ENCODE peak calls at places on chromosomes 3 and 15, in seven cellular contexts. Q is mesendoderm, Y is IMR-90, L is neuronal stem cell, V is trophoblast cell, H is H1, G is mesenchymal stem cell. K is an unnamed sample.

GRCh38 chr15:58043192-58043903 is 22.2 kb downstream of the ALDH1A2 start:
- DNase-seq in Q (peak; percentile 17), Y (peak; percentile 39), L (no peak), V (peak; percentile 53), H (no peak), G (peak; percentile 37), K (no peak)

GRCh38 chr3:111739241-111739952 is 119.7 kb upstream of the PHLDB2 start:
- DNase-seq in Q (no peak), Y (peak; percentile 88), L (no peak), V (no peak), H (no peak), G (peak; percentile 92), K (no peak)

GRCh38 chr15:53962646-53963561 is 15.3 kb upstream of the UNC13C start:
- DNase-seq in Q (peak; percentile 40), Y (no peak), L (peak; percentile 30), V (peak; percentile 25), H (no peak), G (no peak), K (peak; percentile 30)

GRCh38 chr15:90013503-90013937 is 12.4 kb downstream of the ZNF710 start:
- DNase-seq in Q (no peak), Y (no peak), L (no peak), V (no peak), H (no peak), G (no peak), K (no peak)

GRCh38 chr3:146542179-146542578 is 2.2 kb downstream of the PLSCR1 start:
- DNase-seq in Q (no peak), Y (peak; percentile 65), L (no peak), V (peak; percentile 10), H (no peak), G (peak; percentile 71), K (no peak)

GRCh38 chr15:68821898-68822380 is 1.2 kb upstream of the ANP32A start:
- DNase-seq in Q (no peak), Y (no peak), L (no peak), V (no peak), H (no peak), G (peak; percentile 22), K (no peak)

GRCh38 chr3:184756151-184756681 is 44.4 kb upstream of the MAGEF1 start:
- DNase-seq in Q (peak; percentile 71), Y (no peak), L (no peak), V (no peak), H (peak; percentile 43), G (no peak), K (peak; percentile 87)

GRCh38 chr15:43912991-43913927 is 86.5 kb downstream of the WDR76 start:
- DNase-seq in Q (peak; percentile 95), Y (peak; percentile 99), L (no peak), V (peak; percentile 30), H (peak; percentile 21), G (peak; percentile 97), K (no peak)

GRCh38 chr3:180934638-180935037 is 22.2 kb downstream of the FXR1 start:
- DNase-seq in Q (no peak), Y (peak; percentile 33), L (no peak), V (no peak), H (no peak), G (no peak), K (no peak)

GRCh38 chr15:52289629-52290081 is 5.9 kb downstream of the MYO5C start:
- DNase-seq in Q (peak; percentile 42), Y (no peak), L (no peak), V (no peak), H (no peak), G (no peak), K (no peak)

GRCh38 chr15:48966595-48967301 is 3.0 kb upstream of the SHC4 start:
- DNase-seq in Q (no peak), Y (peak; percentile 93), L (no peak), V (no peak), H (no peak), G (peak; percentile 59), K (no peak)

GRCh38 chr3:141578197-141578596 is 91.4 kb downstream of the RASA2 start:
- DNase-seq in Q (no peak), Y (peak; percentile 80), L (no peak), V (peak; percentile 1), H (no peak), G (peak; percentile 47), K (no peak)

GRCh38 chr15:59035157-59035556 is 47.7 kb downstream of the RNF111 start:
- DNase-seq in Q (no peak), Y (no peak), L (no peak), V (no peak), H (no peak), G (no peak), K (no peak)

GRCh38 chr3:134376786-134377431 is 2.7 kb upstream of the AMOTL2 start:
- DNase-seq in Q (no peak), Y (no peak), L (no peak), V (no peak), H (no peak), G (no peak), K (no peak)

GRCh38 chr3:72079369-72079872 is 294.5 kb upstream of the PROK2 start:
- DNase-seq in Q (no peak), Y (no peak), L (no peak), V (no peak), H (no peak), G (no peak), K (no peak)

GRCh38 chr3:184985586-184985985 is 167.3 kb downstream of the C3orf70 start:
- DNase-seq in Q (no peak), Y (no peak), L (no peak), V (no peak), H (no peak), G (no peak), K (no peak)

DNA sequence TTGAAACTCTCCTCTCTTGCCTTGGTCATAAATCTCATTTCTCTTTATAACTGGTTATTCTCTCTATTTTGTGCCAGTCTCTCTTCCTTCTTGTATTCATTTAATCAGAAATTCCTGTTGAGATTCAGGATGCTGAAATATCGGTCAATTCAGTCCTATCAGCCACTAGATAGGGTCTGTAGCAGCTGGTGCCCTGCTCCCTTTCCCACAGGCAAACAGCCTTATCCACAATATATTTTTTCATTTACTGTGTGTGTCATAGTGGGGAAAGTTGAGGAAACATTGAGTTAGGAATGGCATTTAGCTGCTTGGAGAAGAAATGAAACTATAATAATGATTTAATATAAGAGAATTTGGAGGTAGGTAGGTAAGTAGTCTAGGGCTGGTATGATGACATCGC is 146.3 kb downstream of the RBPMS2 start:
- DNase-seq in Q (no peak), Y (no peak), L (no peak), V (no peak), H (no peak), G (no peak), K (no peak)
- H2BK5ac ChIP-seq in Q (no peak overlapping the region), Y (peak overlapping the region; percentile 73), L (no peak overlapping the region), V (no peak overlapping the region), H (no peak overlapping the region), G (no peak overlapping the region), K (no peak overlapping the region)

DNA sequence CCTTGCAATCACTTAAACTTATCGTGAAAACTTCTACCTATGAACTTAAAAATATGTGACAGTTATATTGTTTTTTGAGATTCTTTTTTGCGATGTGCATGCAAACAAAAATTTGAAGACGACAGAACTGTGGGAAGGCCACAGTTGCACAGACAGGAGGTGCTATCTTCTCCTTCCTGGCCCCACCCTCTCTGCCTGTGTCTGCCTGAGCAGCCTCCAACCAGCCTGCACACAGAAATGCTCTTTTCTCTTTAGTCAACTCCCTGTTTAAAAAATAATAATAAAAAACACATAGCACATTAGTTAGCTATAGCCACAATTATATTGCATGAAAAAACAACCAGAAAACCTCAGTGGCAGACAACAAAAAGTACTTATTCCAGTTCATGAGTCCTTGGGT is 212.2 kb downstream of the ZNF621 start:
- DNase-seq in Q (no peak), Y (no peak), L (no peak), V (no peak), H (no peak), G (no peak), K (no peak)
- H3K23ac ChIP-seq in Q (no peak overlapping the region), Y (no peak overlapping the region), L (no peak overlapping the region), V (no peak overlapping the region), H (no peak overlapping the region), G (no peak overlapping the region), K (no peak overlapping the region)

GRCh38 chr3:107962015-107962414 is 128.8 kb downstream of the CD47 start:
- DNase-seq in Q (no peak), Y (no peak), L (no peak), V (no peak), H (no peak), G (no peak), K (no peak)

GRCh38 chr3:107963581-107963980 is 127.2 kb downstream of the CD47 start:
- DNase-seq in Q (no peak), Y (no peak), L (no peak), V (no peak), H (no peak), G (no peak), K (no peak)

GRCh38 chr3:107965141-107965540 is 125.7 kb downstream of the CD47 start:
- DNase-seq in Q (no peak), Y (no peak), L (no peak), V (peak; percentile 84), H (no peak), G (no peak), K (no peak)

GRCh38 chr3:107959767-107960166 is 131.1 kb downstream of the CD47 start:
- DNase-seq in Q (peak; percentile 25), Y (peak; percentile 36), L (no peak), V (no peak), H (no peak), G (peak; percentile 27), K (no peak)

DNA sequence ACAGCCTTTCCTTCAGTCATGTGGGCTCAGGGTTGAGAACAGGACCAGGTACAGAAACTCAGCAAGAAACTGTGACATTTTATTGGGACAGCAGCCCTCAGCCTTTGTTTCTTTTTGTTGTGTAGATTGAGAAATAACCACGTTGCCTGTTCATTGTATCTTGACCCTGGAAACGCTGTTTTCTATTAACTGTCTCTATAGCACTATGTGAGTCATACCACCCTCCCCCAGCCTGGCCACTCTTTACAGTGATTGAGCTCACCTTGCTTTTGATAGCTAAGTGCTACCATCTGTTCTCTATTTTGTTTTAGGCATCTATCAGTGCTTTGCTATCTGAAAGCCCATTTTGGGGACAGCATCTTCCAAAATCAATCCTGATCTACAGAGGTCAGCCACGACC is 127.9 kb downstream of the CD47 start:
- DNase-seq in Q (peak; percentile 15), Y (peak; percentile 36), L (no peak), V (no peak), H (no peak), G (peak; percentile 13), K (no peak)
- H2BK5ac ChIP-seq in Q (no peak overlapping the region), Y (no peak overlapping the region), L (no peak overlapping the region), V (no peak overlapping the region), H (no peak overlapping the region), G (no peak overlapping the region), K (no peak overlapping the region)

DNA sequence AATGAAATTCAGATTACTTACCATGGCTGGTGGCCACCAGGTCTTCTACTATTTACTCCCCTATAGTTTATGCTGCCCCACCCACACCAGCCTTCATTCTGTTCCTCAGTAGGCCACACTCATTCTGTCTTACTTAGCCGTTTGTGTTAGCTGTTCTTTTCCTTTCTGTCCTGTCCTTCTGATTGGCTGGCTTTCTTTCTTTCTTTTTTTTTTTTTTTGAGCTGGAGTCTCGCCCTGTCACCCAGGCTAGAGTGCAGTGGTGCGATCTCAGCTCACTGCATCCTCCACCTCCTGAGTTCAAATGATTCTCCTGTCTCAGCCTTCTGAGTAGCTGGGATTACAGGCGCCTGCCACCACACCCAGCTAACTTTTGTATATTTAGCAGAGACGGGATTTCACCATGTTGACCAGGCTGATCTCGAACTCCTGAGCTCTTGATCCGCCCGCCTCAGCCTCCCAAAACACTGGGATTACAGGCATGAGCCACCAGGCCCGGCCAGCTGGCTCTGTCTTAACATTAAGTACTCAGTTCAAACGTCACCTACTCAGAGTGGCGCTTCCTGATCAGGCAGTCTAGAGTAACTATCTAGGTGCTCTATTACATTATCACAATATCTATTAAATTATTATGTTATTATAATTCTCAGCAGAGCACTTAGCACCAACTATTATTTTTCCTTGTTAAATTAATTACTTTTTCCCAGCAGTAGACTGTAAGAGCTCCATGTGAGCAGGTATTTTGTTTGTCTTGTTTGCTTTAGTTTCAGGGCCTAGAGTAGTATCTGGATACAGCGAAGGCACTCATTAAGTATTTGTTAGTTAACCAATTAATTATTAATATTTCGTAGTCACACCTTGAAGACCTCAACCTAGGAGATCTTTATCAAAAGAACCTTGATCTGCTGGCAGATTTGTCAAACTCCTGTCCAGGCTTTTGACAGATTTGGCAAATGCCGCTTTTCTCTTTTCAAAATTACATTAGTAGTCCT is 6.4 kb downstream of the CMSS1 start:
- DNase-seq in Q (peak; percentile 22), Y (no peak), L (no peak), V (no peak), H (no peak), G (no peak), K (no peak)
- H3K23ac ChIP-seq in Q (no peak overlapping the region), Y (no peak overlapping the region), L (no peak overlapping the region), V (no peak overlapping the region), H (no peak overlapping the region), G (no peak overlapping the region), K (no peak overlapping the region)

K was measured in H9.